ENCODE peak calls at places on chromosomes 6 and 20, in five cellular contexts. B is A673; S is stimulated activated CD8-positive, alpha-beta memory T cell treated with anti-CD3 and anti-CD28 coated beads, Interleukin-12 subunit alpha, Interleukin-12 subunit beta, amount 100 ng/mL, for 4 hours; W is immature natural killer cell; R is head of caudate nucleus. N is an unnamed sample.

GRCh38 chr20:50911030-50911429 is 20.2 kb downstream of the ADNP start:
- DNase-seq in W (no peak), B (no peak), S (no peak), R (no peak), N (no peak)

GRCh38 chr20:46779831-46780230 is 70.4 kb downstream of the SLC2A10 start:
- DNase-seq in B (no peak), W (no peak), S (no peak), R (no peak), N (no peak)

GRCh38 chr6:130693944-130694343 is 133.3 kb upstream of the SMLR1 start:
- DNase-seq in W (no peak), S (no peak), B (no peak), R (no peak), N (no peak)

GRCh38 chr20:63711085-63711645 is 3.3 kb downstream of the ZGPAT start:
- DNase-seq in S (no peak), W (no peak), R (no peak), B (no peak), N (no peak)

GRCh38 chr6:119890470-119890869 is 540.9 kb upstream of the MAN1A1 start:
- DNase-seq in S (no peak), B (no peak), W (no peak), R (no peak), N (peak)

GRCh38 chr6:133340557-133340956 is 99.4 kb downstream of the EYA4 start:
- DNase-seq in S (no peak), R (no peak), W (no peak), B (no peak), N (no peak)

GRCh38 chr20:42378826-42379225 is 760.6 kb upstream of the CHD6 start:
- DNase-seq in B (no peak), R (peak), W (no peak), S (no peak), N (no peak)

GRCh38 chr20:52312131-52312729 is 120.7 kb upstream of the ZFP64 start:
- DNase-seq in B (peak), R (no peak), S (no peak), W (peak), N (peak)

GRCh38 chr20:50218987-50219435 is 28.4 kb downstream of the CEBPB start:
- DNase-seq in S (no peak), R (no peak), W (no peak), B (no peak), N (no peak)

GRCh38 chr20:58075980-58076749 is 152.3 kb downstream of the ANKRD60 start:
- DNase-seq in B (no peak), W (no peak), S (no peak), R (no peak), N (no peak)

GRCh38 chr6:139569561-139569960 is 195.1 kb upstream of the CITED2 start:
- DNase-seq in B (no peak), S (no peak), R (no peak), W (no peak), N (no peak)

GRCh38 chr6:35687658-35688604 is 784 bp downstream of the FKBP5 start:
- DNase-seq in W (peak), B (peak), S (peak), R (peak), N (peak)

GRCh38 chr6:158798311-158798710 is 20.9 kb downstream of the EZR start:
- DNase-seq in W (no peak), S (no peak), R (no peak), B (no peak), N (no peak)

GRCh38 chr6:30156262-30156599 is 4.8 kb downstream of the TRIM10 start:
- DNase-seq in B (peak), S (no peak), R (no peak), W (no peak), N (no peak)

GRCh38 chr6:118660218-118660569 is 8.8 kb upstream of the CEP85L start:
- DNase-seq in W (no peak), B (peak), S (no peak), R (no peak), N (peak)

GRCh38 chr20:14344746-14345145 is 7.3 kb upstream of the FLRT3 start:
- DNase-seq in R (no peak), B (no peak), S (no peak), W (no peak), N (peak)

GRCh38 chr6:150093397-150093796 is 24.5 kb upstream of the ULBP3 start:
- DNase-seq in R (no peak), W (no peak), S (no peak), B (no peak), N (no peak)

GRCh38 chr6:45423111-45423900 is 45.6 kb upstream of the SUPT3H start:
- DNase-seq in S (peak), R (peak), W (no peak), B (peak), N (peak)

GRCh38 chr6:42441661-42442081 is 10.1 kb downstream of the TRERF1 start:
- DNase-seq in S (no peak), W (no peak), R (no peak), B (no peak), N (no peak)

GRCh38 chr6:147260091-147260490 is 55.9 kb downstream of the STXBP5 start:
- DNase-seq in B (no peak), R (no peak), W (no peak), S (no peak), N (no peak)

GRCh38 chr20:1555952-1556351 is 1.6 kb downstream of the SIRPD start:
- DNase-seq in W (no peak), S (no peak), B (no peak), R (no peak), N (peak)

GRCh38 chr20:25273541-25274358 is 25.9 kb downstream of the PYGB start:
- DNase-seq in R (peak), B (no peak), S (no peak), W (no peak), N (no peak)

GRCh38 chr6:39051399-39052122 is 3.0 kb downstream of the GLP1R start:
- DNase-seq in S (no peak), R (no peak), W (no peak), B (no peak), N (no peak)

GRCh38 chr6:169186496-169187169 is 67.0 kb downstream of the THBS2 start:
- DNase-seq in R (no peak), S (no peak), B (no peak), W (peak), N (no peak)

GRCh38 chr6:129131282-129131681 is 248.3 kb downstream of the LAMA2 start:
- DNase-seq in B (no peak), S (no peak), W (no peak), R (no peak), N (no peak)

GRCh38 chr6:159693894-159694545 is 979 bp upstream of the SOD2 start:
- DNase-seq in R (no peak), W (no peak), S (no peak), B (no peak), N (peak)